ENCODE peak calls at places on chromosomes 5 and 9, in nine cellular contexts. X, K, E, C, H, T, F, Y and R are unnamed samples.

GRCh38 chr5:89584339-89584956 is 701.5 kb upstream of the MEF2C start:
- DNase-seq in Y (peak), H (no peak), E (peak), T (peak), K (no peak), F (no peak), C (no peak), X (peak), R (peak)

GRCh38 chr9:121123816-121124536 is 49.2 kb downstream of the CNTRL start:
- DNase-seq in T (no peak), X (no peak), E (no peak), H (no peak), Y (no peak), F (no peak), C (no peak), K (no peak), R (no peak)

GRCh38 chr5:126780165-126780827 is 3.4 kb downstream of the LMNB1 start:
- DNase-seq in Y (peak), H (peak), C (peak), E (peak), K (no peak), T (peak), X (peak), F (peak), R (peak)

GRCh38 chr5:91135475-91136248 is 247.5 kb downstream of the ARRDC3 start:
- DNase-seq in T (no peak), H (no peak), K (no peak), X (no peak), E (no peak), F (no peak), Y (no peak), C (peak), R (no peak)

GRCh38 chr5:8730194-8730593 is 815.7 kb downstream of the SEMA5A start:
- DNase-seq in H (no peak), F (no peak), X (no peak), T (no peak), Y (no peak), C (no peak), E (no peak), K (no peak), R (no peak)

GRCh38 chr5:150245111-150245789 is 44.3 kb downstream of the CAMK2A start:
- DNase-seq in Y (no peak), X (no peak), C (no peak), E (peak), H (no peak), F (no peak), K (no peak), T (no peak), R (no peak)

GRCh38 chr5:132425009-132425937 is 55.8 kb downstream of the SLC22A5 start:
- DNase-seq in Y (no peak), F (peak), E (peak), C (no peak), X (peak), K (no peak), T (no peak), H (peak), R (peak)

GRCh38 chr5:151095341-151096000 is 14.6 kb upstream of the TNIP1 start:
- DNase-seq in F (no peak), K (no peak), E (peak), Y (no peak), X (peak), C (peak), H (no peak), T (no peak), R (no peak)

GRCh38 chr5:145579336-145579735 is 255.8 kb downstream of the PRELID2 start:
- DNase-seq in X (no peak), H (no peak), Y (no peak), E (no peak), T (no peak), F (no peak), K (no peak), C (no peak), R (no peak)